ENCODE peak calls at places on chromosomes 7 and 10, in four cellular contexts. U is T-helper 1 cell, J is fibroblast of the aortic adventitia, H is NCI-H1105 treated with DMSO at 0.1 percent for 48 hours. B is an unnamed sample.

GRCh38 chr10:4241724-4242345 is 456.8 kb upstream of the KLF6 start:
- DNase-seq in H (no peak), J (peak; percentile 99), U (no peak), B (peak; percentile 22)

GRCh38 chr10:127968027-127968441 is 61.1 kb downstream of the PTPRE start:
- DNase-seq in H (no peak), J (no peak), U (no peak), B (no peak)

GRCh38 chr7:14858410-14858809 is 44.1 kb downstream of the DGKB start:
- DNase-seq in U (no peak), J (no peak), H (peak; percentile 81), B (peak; percentile 73)

GRCh38 chr7:73504017-73504416 is 18.1 kb downstream of the BAZ1B start:
- DNase-seq in U (no peak), H (no peak), J (no peak), B (no peak)

GRCh38 chr10:60944159-60944909 is at the start of gene RHOBTB1:
- DNase-seq in U (peak; percentile 2), J (peak; percentile 76), H (peak; percentile 31), B (peak; percentile 43)

GRCh38 chr7:76426246-76426645 is 1.5 kb downstream of the ZP3 start:
- DNase-seq in J (no peak), H (no peak), U (no peak), B (no peak)

GRCh38 chr10:83606275-83606674 is 533.0 kb upstream of the GHITM start:
- DNase-seq in H (peak; percentile 64), J (no peak), U (no peak), B (no peak)

GRCh38 chr10:85527610-85528317 is 838.8 kb downstream of the GRID1 start:
- DNase-seq in J (no peak), U (no peak), H (no peak), B (no peak)

GRCh38 chr10:55747244-55747643 is 613.8 kb downstream of the ZWINT start:
- DNase-seq in J (no peak), H (no peak), U (no peak), B (no peak)

GRCh38 chr7:1210321-1210978 is 22.2 kb upstream of the UNCX start:
- DNase-seq in U (no peak), H (peak; percentile 77), J (peak; percentile 19), B (no peak)

GRCh38 chr7:44145419-44145968 is 4.4 kb upstream of the MYL7 start:
- DNase-seq in U (peak; percentile 57), J (no peak), H (no peak), B (no peak)

GRCh38 chr7:20220293-20220755 is 3.1 kb upstream of the MACC1 start:
- DNase-seq in U (no peak), J (no peak), H (no peak), B (no peak)

GRCh38 chr7:16028651-16029050 is 342.2 kb upstream of the MEOX2 start:
- DNase-seq in H (no peak), J (no peak), U (no peak), B (no peak)

GRCh38 chr7:148704966-148705365 is 6.3 kb downstream of the CUL1 start:
- DNase-seq in U (no peak), J (no peak), H (no peak), B (no peak)

GRCh38 chr10:80144302-80145131 is 12.0 kb downstream of the PLAC9 start:
- DNase-seq in U (peak; percentile 14), J (no peak), H (peak; percentile 48), B (peak; percentile 22)

GRCh38 chr10:24349379-24350110 is 140.6 kb downstream of the KIAA1217 start:
- DNase-seq in J (peak; percentile 76), U (no peak), H (no peak), B (no peak)

GRCh38 chr7:71488308-71488707 is 356.4 kb downstream of the GALNT17 start:
- DNase-seq in J (peak; percentile 21), H (no peak), U (no peak), B (no peak)

GRCh38 chr10:62047960-62048383 is 146.5 kb downstream of the ARID5B start:
- DNase-seq in J (no peak), U (peak; percentile 7), H (no peak), B (no peak)

GRCh38 chr10:79239930-79240713 is 107.1 kb upstream of the PPIF start:
- DNase-seq in U (no peak), J (no peak), H (no peak), B (no peak)

GRCh38 chr10:27143686-27144085 is 10.5 kb downstream of the YME1L1 start:
- DNase-seq in J (no peak), U (no peak), H (no peak), B (no peak)

GRCh38 chr10:72322280-72323058 is 32.2 kb downstream of the DNAJB12 start:
- DNase-seq in U (peak; percentile 54), J (no peak), H (no peak), B (no peak)

GRCh38 chr10:31087855-31088254 is 56.2 kb upstream of the ZNF438 start:
- DNase-seq in U (no peak), J (no peak), H (no peak), B (no peak)

GRCh38 chr7:72038022-72038732 is 374.0 kb downstream of the CALN1 start:
- DNase-seq in U (no peak), J (no peak), H (no peak), B (no peak)

GRCh38 chr10:86244296-86244695 is 122.3 kb downstream of the GRID1 start:
- DNase-seq in H (no peak), U (no peak), J (no peak), B (no peak)

GRCh38 chr10:101301111-101301731 is 52.7 kb upstream of the BTRC start:
- DNase-seq in U (no peak), H (peak; percentile 34), J (peak; percentile 25), B (peak; percentile 42)